ENCODE peak calls at places on chromosomes 1 and 21, in nine cellular contexts. X is COR-L47; Q is T-helper 1 cell; E is stimulated activated CD4-positive, alpha-beta T cell treated with anti-CD3 and anti-CD28 coated beads, Interleukin-1b, Interleukin-23, amount 100 ng/mL, for 4 hours; D is activated CD8-positive, alpha-beta memory T cell treated with anti-CD3 and anti-CD28 coated beads for 1 hour; G is smooth muscle cell of the brain vasculature; L is dorsolateral prefrontal cortex; V is amniotic stem cell; N is brain microvascular endothelial cell. U is an unnamed sample.

GRCh38 chr1:25590096-25590824 is 26.3 kb upstream of the MAN1C1 start:
- DNase-seq in N (peak), D (no peak), G (no peak), V (no peak), Q (no peak), L (no peak), X (no peak), E (no peak), U (no peak)

GRCh38 chr1:66527688-66528087 is 6.3 kb upstream of the SGIP1 start:
- DNase-seq in X (no peak), N (peak), Q (no peak), D (no peak), V (no peak), L (no peak), G (no peak), E (no peak), U (no peak)

GRCh38 chr1:33122483-33123170 is 41.7 kb downstream of the AZIN2 start:
- DNase-seq in L (no peak), X (no peak), N (no peak), V (no peak), E (no peak), Q (no peak), D (no peak), G (no peak), U (no peak)

GRCh38 chr1:231937013-231937754 is 310.6 kb downstream of the DISC1 start:
- DNase-seq in V (no peak), D (no peak), Q (no peak), G (no peak), X (no peak), N (no peak), E (no peak), L (no peak), U (no peak)

GRCh38 chr1:40711465-40712404 is 20.2 kb downstream of the NFYC start:
- DNase-seq in V (no peak), Q (peak), E (no peak), G (no peak), L (no peak), X (no peak), D (no peak), N (peak), U (peak)

GRCh38 chr1:234724517-234725176 is 114.7 kb upstream of the IRF2BP2 start:
- DNase-seq in X (no peak), D (no peak), L (peak), E (no peak), N (no peak), G (no peak), Q (no peak), V (no peak), U (no peak)

GRCh38 chr1:224565186-224565585 is 50.9 kb upstream of the CNIH3 start:
- DNase-seq in Q (no peak), D (no peak), E (no peak), L (peak), X (no peak), V (no peak), N (peak), G (no peak), U (peak)

GRCh38 chr1:29805122-29805895 is 569.0 kb downstream of the PTPRU start:
- DNase-seq in Q (no peak), X (no peak), L (no peak), N (no peak), V (no peak), D (no peak), E (no peak), G (no peak), U (no peak)

GRCh38 chr21:37800496-37801061 is 115.7 kb downstream of the KCNJ6 start:
- DNase-seq in Q (no peak), X (no peak), D (no peak), N (no peak), L (no peak), V (no peak), E (no peak), G (no peak), U (no peak)

GRCh38 chr1:53519412-53519811 is 60.2 kb downstream of the DMRTB1 start:
- DNase-seq in N (no peak), D (no peak), X (no peak), Q (no peak), G (no peak), L (no peak), E (no peak), V (no peak), U (no peak)

GRCh38 chr21:29078884-29079765 is 5.7 kb upstream of the CCT8 start:
- DNase-seq in X (peak), N (no peak), E (no peak), L (no peak), V (no peak), G (no peak), D (no peak), Q (peak), U (no peak)

GRCh38 chr1:116515702-116516101 is 55.1 kb downstream of the CD58 start:
- DNase-seq in N (no peak), Q (peak), G (no peak), D (no peak), V (no peak), X (no peak), E (no peak), L (no peak), U (no peak)

GRCh38 chr1:199684686-199685273 is 342.7 kb upstream of the NR5A2 start:
- DNase-seq in N (peak), X (peak), G (peak), L (no peak), Q (peak), V (peak), E (peak), D (no peak), U (peak)

GRCh38 chr21:39885119-39885848 is 18.0 kb downstream of the PCP4 start:
- DNase-seq in N (no peak), V (no peak), L (peak), Q (no peak), E (no peak), D (no peak), X (peak), G (no peak), U (no peak)

GRCh38 chr1:85865183-85865582 is 156.9 kb upstream of the ZNHIT6 start:
- DNase-seq in D (no peak), X (no peak), G (no peak), N (no peak), L (no peak), Q (no peak), V (no peak), E (no peak), U (no peak)

GRCh38 chr1:154589780-154590179 is 18.2 kb downstream of the ADAR start:
- DNase-seq in E (no peak), Q (no peak), L (no peak), G (no peak), D (no peak), X (no peak), V (no peak), N (no peak), U (no peak)

GRCh38 chr1:107514841-107515240 is 374.0 kb downstream of the NTNG1 start:
- DNase-seq in V (no peak), Q (no peak), N (no peak), E (no peak), G (no peak), D (no peak), X (no peak), L (no peak), U (no peak)

GRCh38 chr1:16174261-16174871 is 18.5 kb upstream of the EPHA2 start:
- DNase-seq in L (no peak), G (no peak), D (no peak), Q (no peak), N (no peak), E (no peak), X (no peak), V (no peak), U (no peak)

GRCh38 chr1:34427170-34427569 is 250.5 kb downstream of the C1orf94 start:
- DNase-seq in X (no peak), V (no peak), G (no peak), N (no peak), E (no peak), D (no peak), L (no peak), Q (no peak), U (no peak)

GRCh38 chr1:200453544-200453905 is 43.7 kb upstream of the ZNF281 start:
- DNase-seq in Q (no peak), E (no peak), V (no peak), N (no peak), X (no peak), L (no peak), D (no peak), G (no peak), U (no peak)